ENCODE peak calls at places on chromosome 5, in nine cellular contexts. R is HCT116, N is GM12878, S is breast epithelium, K is sigmoid colon, H is transverse colon, G is tibial nerve, P is testis, B is Peyer's patch. W is an unnamed sample. For H3K4me1, the result is how much of the 10 kb centered on the place peaks cover.

GRCh38 chr5:80117446-80117845 is 82.3 kb downstream of the THBS4 start:
- DNase-seq in R (no peak), N (no peak), S (no peak), K (no peak), H (no peak), G (no peak), P (no peak), B (no peak), W (no peak)

GRCh38 chr5:83363111-83363510 is 108.4 kb upstream of the VCAN start:
- DNase-seq in R (no peak), N (no peak), S (no peak), K (no peak), H (no peak), G (no peak), P (no peak), B (no peak), W (no peak)

GRCh38 chr5:31502506-31502905 is 29.4 kb downstream of the DROSHA start:
- DNase-seq in R (no peak), N (no peak), S (no peak), K (no peak), H (no peak), G (no peak), P (no peak), B (no peak), W (no peak)

GRCh38 chr5:156169495-156169894 is 157.5 kb upstream of the SGCD start:
- DNase-seq in R (no peak), N (no peak), S (no peak), K (no peak), H (no peak), G (no peak), P (no peak), B (no peak), W (no peak)

GRCh38 chr5:44365351-44365750 is 23.9 kb downstream of the FGF10 start:
- DNase-seq in R (no peak), N (no peak), S (no peak), K (no peak), H (no peak), G (no peak), P (no peak), B (no peak), W (no peak)

GRCh38 chr5:174951151-174951780 is 226.9 kb downstream of the MSX2 start:
- DNase-seq in R (peak), N (no peak), S (no peak), K (no peak), H (peak), G (peak), P (peak), B (no peak), W (peak)

GRCh38 chr5:125065114-125065513 is 318.7 kb upstream of the ZNF608 start:
- DNase-seq in R (no peak), N (no peak), S (no peak), K (no peak), H (no peak), G (no peak), P (no peak), B (no peak), W (peak)

GRCh38 chr5:136276946-136277345 is 84.0 kb upstream of the SMIM32 start:
- DNase-seq in R (no peak), N (no peak), S (no peak), K (no peak), H (no peak), G (no peak), P (peak), B (no peak), W (no peak)

GRCh38 chr5:136113606-136114005 is 19.0 kb upstream of the SMAD5 start:
- DNase-seq in R (no peak), N (no peak), S (no peak), K (no peak), H (no peak), G (no peak), P (no peak), B (no peak), W (no peak)

GRCh38 chr5:2112128-2112808 is 229.5 kb upstream of the IRX4 start:
- DNase-seq in R (no peak), N (no peak), S (no peak), K (no peak), H (no peak), G (no peak), P (no peak), B (no peak), W (no peak)

GRCh38 chr5:36696059-36696673 is 89.8 kb downstream of the SLC1A3 start:
- DNase-seq in R (peak), N (no peak), S (peak), K (peak), H (peak), G (peak), P (peak), B (peak), W (peak)

GRCh38 chr5:124231794-124232193 is 514.6 kb downstream of the ZNF608 start:
- DNase-seq in R (no peak), N (no peak), S (no peak), K (no peak), H (no peak), G (no peak), P (no peak), B (no peak), W (no peak)

GRCh38 chr5:130099001-130099400 is 194.7 kb downstream of the CHSY3 start:
- DNase-seq in R (no peak), N (no peak), S (no peak), K (no peak), H (no peak), G (no peak), P (no peak), B (no peak), W (no peak)

GRCh38 chr5:97209343-97209742 is 26.3 kb upstream of the RIOK2 start:
- DNase-seq in R (no peak), N (no peak), S (no peak), K (no peak), H (no peak), G (no peak), P (no peak), B (no peak), W (no peak)

GRCh38 chr5:28967848-28968247 is 1929.5 kb upstream of the CDH9 start:
- DNase-seq in R (no peak), N (no peak), S (no peak), K (no peak), H (no peak), G (no peak), P (no peak), B (no peak), W (no peak)

GRCh38 chr5:158807947-158808346 is 291.8 kb downstream of the EBF1 start:
- DNase-seq in R (no peak), N (no peak), S (no peak), K (no peak), H (no peak), G (no peak), P (no peak), B (no peak), W (no peak)

GRCh38 chr5:133460172-133460758 is 152.1 kb downstream of the FSTL4 start:
- DNase-seq in R (peak), N (no peak), S (no peak), K (no peak), H (peak), G (no peak), P (peak), B (no peak), W (no peak)

GRCh38 chr5:35622974-35623373 is 5.3 kb downstream of the SPEF2 start:
- DNase-seq in R (no peak), N (no peak), S (no peak), K (no peak), H (no peak), G (no peak), P (no peak), B (no peak), W (no peak)

DNA sequence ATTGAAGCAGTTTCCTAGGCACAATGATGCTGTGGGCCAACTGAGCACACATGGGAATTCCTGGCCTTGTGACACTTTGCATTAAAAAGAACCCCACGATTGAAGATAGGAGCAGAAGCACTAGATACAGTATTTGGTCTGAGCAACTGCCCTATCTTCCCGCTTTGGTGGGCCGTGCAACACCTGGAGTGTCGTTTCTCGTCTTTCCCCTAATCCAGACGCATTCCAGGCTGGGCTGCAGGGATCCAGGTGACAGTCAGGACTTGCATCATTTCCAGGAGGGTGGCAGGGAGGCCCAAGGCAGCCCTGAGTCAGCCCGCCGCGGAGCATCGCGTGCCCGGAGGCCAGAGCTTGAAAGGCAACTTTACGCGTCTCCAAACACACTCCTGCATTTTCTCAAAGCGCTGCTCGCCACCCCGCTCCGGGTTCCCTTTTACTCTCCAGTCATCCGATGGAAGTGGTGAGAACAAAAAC is 719 bp upstream of the STC2 start:
- DNase-seq in R (peak), N (no peak), S (no peak), K (no peak), H (no peak), G (no peak), P (no peak), B (no peak), W (no peak)
- H3K4me1 ChIP-seq in R (under half), N (under half), S (under half), K (half or more), H (under half), G (under half), P (under half), B (under half), W (under half)

DNA sequence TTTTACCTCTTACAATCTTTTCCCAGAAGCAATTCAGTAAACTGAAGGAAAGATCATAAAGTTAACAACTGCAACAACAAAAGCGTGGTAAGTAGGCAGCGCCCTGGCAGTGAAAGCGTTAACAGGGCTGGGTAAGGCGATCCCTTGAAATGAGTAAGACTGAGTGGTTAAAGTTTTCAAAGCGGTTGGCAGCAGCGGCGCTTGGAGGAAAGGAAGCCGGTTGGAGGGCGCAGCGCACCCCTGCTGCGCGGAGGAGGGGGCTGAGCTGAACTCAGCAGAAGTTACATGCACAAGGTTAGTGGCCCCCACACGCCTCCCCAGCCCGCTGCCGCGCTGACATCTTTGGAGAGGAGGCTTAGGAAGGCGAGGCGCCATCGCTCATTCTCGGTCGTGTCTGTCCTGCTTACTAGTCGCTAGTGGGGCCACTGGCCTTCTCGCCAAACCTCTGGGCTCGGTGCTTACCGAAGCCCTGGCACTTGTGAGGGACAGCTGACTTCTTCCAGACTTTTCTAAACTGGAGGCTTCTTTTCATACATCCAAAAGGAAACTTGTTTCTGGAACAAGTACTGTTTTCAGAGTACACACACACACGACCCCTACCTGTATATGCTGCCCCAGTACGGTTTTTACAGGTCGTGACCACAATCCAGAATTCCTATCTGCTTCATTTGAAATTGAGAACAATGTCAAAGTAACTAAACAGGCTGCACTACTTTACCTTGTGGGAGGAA is at the start of gene SH3RF2:
- DNase-seq in R (peak), N (no peak), S (peak), K (peak), H (peak), G (no peak), P (peak), B (no peak), W (peak)
- TF ChIP-seq POLR2A in R (peak), N (no peak), S (no peak), K (peak), H (peak), G (no peak), P (no peak), B (peak), W (no peak)

GRCh38 chr5:151900876-151901275 is 23.8 kb downstream of the GLRA1 start:
- DNase-seq in R (no peak), N (no peak), S (no peak), K (no peak), H (no peak), G (no peak), P (no peak), B (no peak), W (no peak)

GRCh38 chr5:151902215-151902614 is 22.4 kb downstream of the GLRA1 start:
- DNase-seq in R (no peak), N (peak), S (no peak), K (no peak), H (no peak), G (no peak), P (no peak), B (no peak), W (no peak)

GRCh38 chr5:151903243-151903653 is 21.4 kb downstream of the GLRA1 start:
- DNase-seq in R (no peak), N (peak), S (no peak), K (no peak), H (no peak), G (no peak), P (no peak), B (no peak), W (no peak)

GRCh38 chr5:151899400-151899799 is 25.3 kb downstream of the GLRA1 start:
- DNase-seq in R (no peak), N (no peak), S (no peak), K (no peak), H (no peak), G (no peak), P (no peak), B (no peak), W (no peak)

GRCh38 chr5:151901611-151902010 is 23.0 kb downstream of the GLRA1 start:
- DNase-seq in R (no peak), N (no peak), S (no peak), K (no peak), H (no peak), G (no peak), P (no peak), B (no peak), W (no peak)
- H3K27ac ChIP-seq in R (no peak), N (peak), S (no peak), K (no peak), H (no peak), G (no peak), P (no peak), B (no peak), W (no peak)

GRCh38 chr5:143197260-143197656 is 206.2 kb downstream of the NR3C1 start:
- DNase-seq in R (no peak), N (no peak), S (no peak), K (no peak), H (no peak), G (no peak), P (no peak), B (no peak), W (no peak)

GRCh38 chr5:143199843-143200242 is 203.6 kb downstream of the NR3C1 start:
- DNase-seq in R (no peak), N (no peak), S (no peak), K (no peak), H (no peak), G (no peak), P (no peak), B (no peak), W (no peak)

GRCh38 chr5:143199161-143199560 is 204.3 kb downstream of the NR3C1 start:
- DNase-seq in R (no peak), N (no peak), S (no peak), K (no peak), H (no peak), G (no peak), P (no peak), B (no peak), W (no peak)

GRCh38 chr5:143196601-143197259 is 206.8 kb downstream of the NR3C1 start:
- DNase-seq in R (no peak), N (no peak), S (no peak), K (no peak), H (no peak), G (no peak), P (no peak), B (no peak), W (no peak)

GRCh38 chr5:143198332-143198731 is 205.2 kb downstream of the NR3C1 start:
- DNase-seq in R (no peak), N (no peak), S (no peak), K (no peak), H (no peak), G (no peak), P (no peak), B (no peak), W (no peak)
- H3K4me1 ChIP-seq in R (under half), N (under half), S (under half), K (under half), H (under half), G (under half), P (under half), B (under half), W (under half)

GRCh38 chr5:140557136-140557805 is at the start of gene SRA1:
- DNase-seq in R (peak), N (peak), S (peak), K (peak), H (peak), G (peak), P (peak), B (peak), W (peak)
- TF ChIP-seq POLR2A in R (peak), N (peak), S (peak), K (peak), H (peak), G (peak), P (peak), B (peak), W (peak)

GRCh38 chr5:10688651-10689171 is 72.3 kb downstream of the DAP start:
- DNase-seq in R (no peak), N (no peak), S (no peak), K (no peak), H (no peak), G (no peak), P (no peak), B (no peak), W (no peak)
- H3K27ac ChIP-seq in R (no peak), N (no peak), S (no peak), K (no peak), H (no peak), G (no peak), P (no peak), B (no peak), W (no peak)

DNA sequence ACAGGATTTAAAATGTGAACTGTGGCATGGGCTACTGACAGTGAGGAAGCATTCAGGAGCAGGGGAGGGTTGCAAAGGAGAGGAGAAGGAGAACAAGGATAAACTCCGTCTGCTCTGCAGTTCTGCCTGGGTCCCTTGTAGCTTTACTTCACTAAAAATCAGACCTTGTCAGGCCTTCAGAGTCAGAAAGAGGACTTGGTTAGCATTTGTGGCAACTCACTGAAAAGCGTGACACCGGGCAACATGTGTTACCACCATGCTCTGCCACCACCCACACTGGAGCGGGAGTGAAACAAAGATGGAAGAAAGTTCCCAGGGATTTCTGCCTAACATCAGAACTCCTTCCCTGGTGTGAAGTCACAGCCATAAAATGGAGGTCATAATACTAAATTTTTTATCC is 19.3 kb downstream of the FYB1 start:
- DNase-seq in R (no peak), N (no peak), S (no peak), K (no peak), H (no peak), G (no peak), P (no peak), B (no peak), W (no peak)
- H3K4me1 ChIP-seq in R (under half), N (under half), S (under half), K (under half), H (under half), G (under half), P (under half), B (under half), W (under half)

GRCh38 chr5:179164331-179165311 is 104.4 kb downstream of the ZNF354C start:
- DNase-seq in R (no peak), N (no peak), S (no peak), K (peak), H (no peak), G (no peak), P (no peak), B (no peak), W (no peak)
- TF ChIP-seq POLR2A in R (no peak), N (no peak), S (no peak), K (no peak), H (no peak), G (no peak), P (no peak), B (no peak), W (no peak)

DNA sequence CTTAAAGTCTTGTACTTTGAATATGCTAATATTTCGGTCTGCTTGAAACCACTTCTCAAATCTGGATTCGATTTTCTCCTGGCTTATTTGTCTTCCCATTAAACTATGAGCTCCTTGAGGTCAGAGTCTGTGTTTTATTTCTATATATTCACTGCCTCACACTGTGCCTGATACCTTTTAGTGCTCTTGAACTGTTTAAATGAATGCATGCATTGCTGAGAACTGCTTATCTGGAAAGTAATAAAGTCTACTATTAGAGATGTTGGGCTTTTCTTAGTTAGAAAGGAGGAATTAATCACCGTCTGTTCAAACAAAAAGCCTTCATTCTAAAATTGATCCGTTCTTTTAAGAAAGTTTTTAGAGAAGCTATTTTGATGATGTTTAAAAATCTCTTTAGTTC is 6.0 kb downstream of the CREBRF start:
- DNase-seq in R (no peak), N (no peak), S (no peak), K (no peak), H (no peak), G (no peak), P (no peak), B (no peak), W (no peak)
- H3K27ac ChIP-seq in R (no peak), N (no peak), S (no peak), K (no peak), H (no peak), G (no peak), P (no peak), B (peak), W (no peak)

DNA sequence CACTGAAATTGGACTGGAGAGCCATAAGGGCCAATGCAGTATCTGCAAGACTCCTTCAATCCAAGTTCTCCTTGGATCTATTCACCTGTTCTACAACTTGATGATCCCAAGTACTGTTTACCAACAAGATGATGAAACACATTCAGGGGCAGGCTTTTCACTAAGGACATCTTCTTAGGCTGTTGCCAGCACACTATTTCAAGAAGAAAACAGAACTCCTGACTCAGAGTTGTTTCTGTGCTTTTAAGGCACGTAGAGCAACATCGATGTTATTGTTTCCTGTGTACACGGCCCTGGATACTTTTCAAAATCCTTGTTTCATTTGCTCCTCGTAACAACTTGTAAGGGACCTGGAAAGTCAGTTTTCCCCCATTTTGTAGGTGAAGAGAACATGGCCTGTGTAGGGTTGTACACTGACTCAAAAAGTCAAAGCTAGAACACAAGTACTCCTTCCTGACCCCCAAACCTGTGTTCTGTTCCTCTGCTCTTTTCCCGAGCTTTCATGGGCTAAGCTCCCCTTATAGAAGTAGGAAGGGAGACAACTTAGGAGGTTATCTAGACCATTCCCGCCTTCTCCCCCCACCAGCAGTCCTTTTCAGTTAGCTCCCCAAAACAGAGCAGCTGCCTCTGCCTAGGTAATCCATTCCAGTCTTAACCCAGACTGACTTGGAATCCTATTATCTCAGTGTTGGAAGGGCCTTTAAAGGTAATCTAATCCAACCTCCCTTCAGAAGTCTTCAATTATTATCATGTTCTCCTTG is 5.2 kb upstream of the MGAT1 start:
- DNase-seq in R (no peak), N (no peak), S (no peak), K (no peak), H (peak), G (no peak), P (peak), B (no peak), W (no peak)
- H3K4me1 ChIP-seq in R (under half), N (under half), S (half or more), K (half or more), H (half or more), G (half or more), P (half or more), B (under half), W (under half)